ENCODE peak calls at places on chromosomes 11 and 22, in seven cellular contexts. One of them, this sample, is unnamed.
A peak's percentile ranks its signal among the peaks of the same experiment; 100 is the strongest.

GRCh38 chr22:19055801-19056200 is 66.4 kb downstream of the DGCR2 start:
- DNase-seq in GM06990: no peak
- DNase-seq in cardiac fibroblast: no peak
- DNase-seq in AG04450: no peak
- DNase-seq in astrocyte of the spinal cord: no peak
- DNase-seq in mucosa of descending colon: no peak
- DNase-seq in mammary epithelial cell: no peak
- DNase-seq in this sample: no peak

GRCh38 chr11:35006389-35007128 is 90.1 kb downstream of the PDHX start:
- DNase-seq in astrocyte of the spinal cord: peak; percentile 40
- DNase-seq in GM06990: peak; percentile 76
- DNase-seq in cardiac fibroblast: no peak
- DNase-seq in AG04450: no peak
- DNase-seq in mammary epithelial cell: no peak
- DNase-seq in mucosa of descending colon: no peak
- DNase-seq in this sample: peak; percentile 95

GRCh38 chr11:56909563-56909962 is 79.2 kb upstream of the OR5AK2 start:
- DNase-seq in GM06990: no peak
- DNase-seq in AG04450: no peak
- DNase-seq in mucosa of descending colon: no peak
- DNase-seq in astrocyte of the spinal cord: no peak
- DNase-seq in mammary epithelial cell: no peak
- DNase-seq in cardiac fibroblast: no peak
- DNase-seq in this sample: no peak

GRCh38 chr11:119363081-119363861 is 16.8 kb upstream of the MFRP start:
- DNase-seq in GM06990: no peak
- DNase-seq in cardiac fibroblast: no peak
- DNase-seq in astrocyte of the spinal cord: no peak
- DNase-seq in AG04450: no peak
- DNase-seq in mucosa of descending colon: no peak
- DNase-seq in mammary epithelial cell: no peak
- DNase-seq in this sample: no peak

GRCh38 chr22:29636751-29637150 is 33.3 kb downstream of the NF2 start:
- DNase-seq in mammary epithelial cell: no peak
- DNase-seq in mucosa of descending colon: no peak
- DNase-seq in cardiac fibroblast: no peak
- DNase-seq in astrocyte of the spinal cord: no peak
- DNase-seq in AG04450: no peak
- DNase-seq in GM06990: no peak
- DNase-seq in this sample: no peak

GRCh38 chr11:64170419-64170818 is 4.5 kb upstream of the MACROD1 start:
- DNase-seq in mucosa of descending colon: no peak
- DNase-seq in cardiac fibroblast: no peak
- DNase-seq in GM06990: no peak
- DNase-seq in AG04450: no peak
- DNase-seq in astrocyte of the spinal cord: no peak
- DNase-seq in mammary epithelial cell: no peak
- DNase-seq in this sample: no peak

GRCh38 chr11:122711362-122711761 is 55.8 kb downstream of the UBASH3B start:
- DNase-seq in mammary epithelial cell: peak; percentile 37
- DNase-seq in cardiac fibroblast: no peak
- DNase-seq in astrocyte of the spinal cord: no peak
- DNase-seq in mucosa of descending colon: no peak
- DNase-seq in AG04450: no peak
- DNase-seq in GM06990: no peak
- DNase-seq in this sample: no peak

GRCh38 chr22:21778705-21779363 is 43.2 kb upstream of the YPEL1 start:
- DNase-seq in astrocyte of the spinal cord: peak; percentile 86
- DNase-seq in mucosa of descending colon: no peak
- DNase-seq in cardiac fibroblast: peak; percentile 61
- DNase-seq in mammary epithelial cell: peak; percentile 14
- DNase-seq in AG04450: peak; percentile 59
- DNase-seq in GM06990: no peak
- DNase-seq in this sample: no peak

GRCh38 chr22:24440270-24440717 is 12.9 kb downstream of the ADORA2A start:
- DNase-seq in AG04450: no peak
- DNase-seq in astrocyte of the spinal cord: no peak
- DNase-seq in GM06990: no peak
- DNase-seq in mammary epithelial cell: no peak
- DNase-seq in cardiac fibroblast: no peak
- DNase-seq in mucosa of descending colon: no peak
- DNase-seq in this sample: no peak

GRCh38 chr11:45805305-45806071 is 539 bp downstream of the SLC35C1 start:
- DNase-seq in AG04450: no peak
- DNase-seq in mucosa of descending colon: no peak
- DNase-seq in GM06990: no peak
- DNase-seq in mammary epithelial cell: peak; percentile 52
- DNase-seq in cardiac fibroblast: peak; percentile 66
- DNase-seq in astrocyte of the spinal cord: peak; percentile 71
- DNase-seq in this sample: peak; percentile 23

GRCh38 chr22:28978863-28979799 is 82.5 kb downstream of the C22orf31 start:
- DNase-seq in cardiac fibroblast: no peak
- DNase-seq in mucosa of descending colon: no peak
- DNase-seq in astrocyte of the spinal cord: no peak
- DNase-seq in GM06990: no peak
- DNase-seq in mammary epithelial cell: no peak
- DNase-seq in AG04450: no peak
- DNase-seq in this sample: no peak

GRCh38 chr22:44452531-44453420 is 45.3 kb downstream of the RTL6 start:
- DNase-seq in mucosa of descending colon: no peak
- DNase-seq in cardiac fibroblast: no peak
- DNase-seq in GM06990: no peak
- DNase-seq in AG04450: no peak
- DNase-seq in astrocyte of the spinal cord: no peak
- DNase-seq in mammary epithelial cell: no peak
- DNase-seq in this sample: no peak

GRCh38 chr11:29438815-29439214 is 578.0 kb downstream of the KCNA4 start:
- DNase-seq in astrocyte of the spinal cord: no peak
- DNase-seq in GM06990: no peak
- DNase-seq in AG04450: no peak
- DNase-seq in cardiac fibroblast: no peak
- DNase-seq in mammary epithelial cell: no peak
- DNase-seq in mucosa of descending colon: no peak
- DNase-seq in this sample: no peak

GRCh38 chr11:29435421-29435820 is 581.4 kb downstream of the KCNA4 start:
- DNase-seq in cardiac fibroblast: peak; percentile 21
- DNase-seq in astrocyte of the spinal cord: peak; percentile 33
- DNase-seq in AG04450: no peak
- DNase-seq in mammary epithelial cell: no peak
- DNase-seq in GM06990: no peak
- DNase-seq in mucosa of descending colon: no peak
- DNase-seq in this sample: no peak

GRCh38 chr11:29432719-29433325 is 584.0 kb downstream of the KCNA4 start:
- DNase-seq in mucosa of descending colon: no peak
- DNase-seq in mammary epithelial cell: peak; percentile 5
- DNase-seq in GM06990: no peak
- DNase-seq in AG04450: no peak
- DNase-seq in cardiac fibroblast: peak; percentile 45
- DNase-seq in astrocyte of the spinal cord: peak; percentile 26
- DNase-seq in this sample: peak; percentile 2
- TF ChIP-seq CTCF in mucosa of descending colon: no peak
- TF ChIP-seq CTCF in mammary epithelial cell: peak; percentile 45
- TF ChIP-seq CTCF in GM06990: peak; percentile 44
- TF ChIP-seq CTCF in AG04450: peak; percentile 57
- TF ChIP-seq CTCF in cardiac fibroblast: peak; percentile 46
- TF ChIP-seq CTCF in astrocyte of the spinal cord: peak; percentile 48
- TF ChIP-seq CTCF in this sample: peak; percentile 28

GRCh38 chr22:49780992-49781782 is 46.5 kb downstream of the BRD1 start:
- DNase-seq in astrocyte of the spinal cord: no peak
- DNase-seq in AG04450: no peak
- DNase-seq in mammary epithelial cell: no peak
- DNase-seq in mucosa of descending colon: no peak
- DNase-seq in cardiac fibroblast: no peak
- DNase-seq in GM06990: no peak
- DNase-seq in this sample: no peak

GRCh38 chr22:49777569-49778250 is 50.0 kb downstream of the BRD1 start:
- DNase-seq in astrocyte of the spinal cord: no peak
- DNase-seq in mammary epithelial cell: no peak
- DNase-seq in mucosa of descending colon: no peak
- DNase-seq in cardiac fibroblast: no peak
- DNase-seq in GM06990: no peak
- DNase-seq in AG04450: no peak
- DNase-seq in this sample: no peak

GRCh38 chr22:49779226-49779625 is 48.4 kb downstream of the BRD1 start:
- DNase-seq in cardiac fibroblast: no peak
- DNase-seq in astrocyte of the spinal cord: no peak
- DNase-seq in mammary epithelial cell: no peak
- DNase-seq in AG04450: no peak
- DNase-seq in mucosa of descending colon: no peak
- DNase-seq in GM06990: no peak
- DNase-seq in this sample: no peak

GRCh38 chr22:49779853-49780271 is 47.8 kb downstream of the BRD1 start:
- DNase-seq in astrocyte of the spinal cord: no peak
- DNase-seq in mucosa of descending colon: no peak
- DNase-seq in GM06990: no peak
- DNase-seq in mammary epithelial cell: no peak
- DNase-seq in AG04450: no peak
- DNase-seq in cardiac fibroblast: no peak
- DNase-seq in this sample: no peak

GRCh38 chr22:49780281-49780991 is 47.2 kb downstream of the BRD1 start:
- DNase-seq in mammary epithelial cell: no peak
- DNase-seq in GM06990: no peak
- DNase-seq in cardiac fibroblast: peak; percentile 10
- DNase-seq in AG04450: no peak
- DNase-seq in mucosa of descending colon: no peak
- DNase-seq in astrocyte of the spinal cord: no peak
- DNase-seq in this sample: no peak
- TF ChIP-seq CTCF in mammary epithelial cell: no peak
- TF ChIP-seq CTCF in GM06990: no peak
- TF ChIP-seq CTCF in cardiac fibroblast: no peak
- TF ChIP-seq CTCF in AG04450: no peak
- TF ChIP-seq CTCF in mucosa of descending colon: no peak
- TF ChIP-seq CTCF in astrocyte of the spinal cord: no peak
- TF ChIP-seq CTCF in this sample: no peak

GRCh38 chr11:121152764-121153163 is 51.7 kb downstream of the TECTA start:
- DNase-seq in cardiac fibroblast: no peak
- DNase-seq in mammary epithelial cell: no peak
- DNase-seq in GM06990: no peak
- DNase-seq in mucosa of descending colon: no peak
- DNase-seq in AG04450: no peak
- DNase-seq in astrocyte of the spinal cord: no peak
- DNase-seq in this sample: no peak

GRCh38 chr11:121154473-121154872 is 53.4 kb downstream of the TECTA start:
- DNase-seq in mammary epithelial cell: no peak
- DNase-seq in astrocyte of the spinal cord: no peak
- DNase-seq in cardiac fibroblast: no peak
- DNase-seq in mucosa of descending colon: no peak
- DNase-seq in AG04450: no peak
- DNase-seq in GM06990: no peak
- DNase-seq in this sample: no peak

GRCh38 chr11:121157756-121158155 is 56.7 kb downstream of the TECTA start:
- DNase-seq in mucosa of descending colon: no peak
- DNase-seq in AG04450: no peak
- DNase-seq in GM06990: no peak
- DNase-seq in cardiac fibroblast: no peak
- DNase-seq in mammary epithelial cell: no peak
- DNase-seq in astrocyte of the spinal cord: no peak
- DNase-seq in this sample: no peak

DNA sequence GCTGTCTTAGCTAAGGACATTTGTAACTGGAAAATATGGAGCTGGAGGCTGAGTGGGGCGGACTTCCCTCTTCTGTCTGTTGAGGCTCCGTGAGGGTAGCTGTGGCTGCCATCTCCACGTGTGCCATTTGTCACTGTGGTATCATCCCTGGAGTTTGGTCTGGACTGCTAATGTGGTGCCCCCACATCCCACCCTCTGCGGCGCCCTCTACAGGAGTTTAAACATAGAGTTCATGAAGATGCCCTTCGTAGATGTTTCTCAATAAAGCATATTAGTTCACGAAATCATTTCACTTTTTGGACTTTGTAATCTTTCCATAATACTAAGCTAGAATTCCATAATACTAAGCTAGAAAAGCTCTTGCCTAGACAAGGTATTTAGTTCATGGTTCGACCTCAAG is 52.4 kb downstream of the TECTA start:
- DNase-seq in mucosa of descending colon: no peak
- DNase-seq in astrocyte of the spinal cord: no peak
- DNase-seq in cardiac fibroblast: no peak
- DNase-seq in mammary epithelial cell: no peak
- DNase-seq in GM06990: no peak
- DNase-seq in AG04450: no peak
- DNase-seq in this sample: no peak
- TF ChIP-seq CTCF in mucosa of descending colon: no peak
- TF ChIP-seq CTCF in astrocyte of the spinal cord: no peak
- TF ChIP-seq CTCF in cardiac fibroblast: no peak
- TF ChIP-seq CTCF in mammary epithelial cell: no peak
- TF ChIP-seq CTCF in GM06990: peak; percentile 17
- TF ChIP-seq CTCF in AG04450: no peak
- TF ChIP-seq CTCF in this sample: no peak

GRCh38 chr11:131866535-131867400 is 496.4 kb downstream of the NTM start:
- DNase-seq in AG04450: no peak
- DNase-seq in astrocyte of the spinal cord: no peak
- DNase-seq in mucosa of descending colon: no peak
- DNase-seq in mammary epithelial cell: no peak
- DNase-seq in GM06990: no peak
- DNase-seq in cardiac fibroblast: no peak
- DNase-seq in this sample: no peak

GRCh38 chr11:131865860-131866259 is 495.4 kb downstream of the NTM start:
- DNase-seq in astrocyte of the spinal cord: no peak
- DNase-seq in mucosa of descending colon: no peak
- DNase-seq in AG04450: no peak
- DNase-seq in mammary epithelial cell: no peak
- DNase-seq in cardiac fibroblast: no peak
- DNase-seq in GM06990: no peak
- DNase-seq in this sample: no peak

GRCh38 chr11:131870305-131870704 is 499.9 kb downstream of the NTM start:
- DNase-seq in astrocyte of the spinal cord: no peak
- DNase-seq in cardiac fibroblast: no peak
- DNase-seq in mucosa of descending colon: no peak
- DNase-seq in AG04450: no peak
- DNase-seq in GM06990: no peak
- DNase-seq in mammary epithelial cell: no peak
- DNase-seq in this sample: no peak

GRCh38 chr11:131868769-131869482 is 498.5 kb downstream of the NTM start:
- DNase-seq in mammary epithelial cell: no peak
- DNase-seq in mucosa of descending colon: no peak
- DNase-seq in AG04450: no peak
- DNase-seq in GM06990: no peak
- DNase-seq in cardiac fibroblast: no peak
- DNase-seq in astrocyte of the spinal cord: peak; percentile 24
- DNase-seq in this sample: no peak

DNA sequence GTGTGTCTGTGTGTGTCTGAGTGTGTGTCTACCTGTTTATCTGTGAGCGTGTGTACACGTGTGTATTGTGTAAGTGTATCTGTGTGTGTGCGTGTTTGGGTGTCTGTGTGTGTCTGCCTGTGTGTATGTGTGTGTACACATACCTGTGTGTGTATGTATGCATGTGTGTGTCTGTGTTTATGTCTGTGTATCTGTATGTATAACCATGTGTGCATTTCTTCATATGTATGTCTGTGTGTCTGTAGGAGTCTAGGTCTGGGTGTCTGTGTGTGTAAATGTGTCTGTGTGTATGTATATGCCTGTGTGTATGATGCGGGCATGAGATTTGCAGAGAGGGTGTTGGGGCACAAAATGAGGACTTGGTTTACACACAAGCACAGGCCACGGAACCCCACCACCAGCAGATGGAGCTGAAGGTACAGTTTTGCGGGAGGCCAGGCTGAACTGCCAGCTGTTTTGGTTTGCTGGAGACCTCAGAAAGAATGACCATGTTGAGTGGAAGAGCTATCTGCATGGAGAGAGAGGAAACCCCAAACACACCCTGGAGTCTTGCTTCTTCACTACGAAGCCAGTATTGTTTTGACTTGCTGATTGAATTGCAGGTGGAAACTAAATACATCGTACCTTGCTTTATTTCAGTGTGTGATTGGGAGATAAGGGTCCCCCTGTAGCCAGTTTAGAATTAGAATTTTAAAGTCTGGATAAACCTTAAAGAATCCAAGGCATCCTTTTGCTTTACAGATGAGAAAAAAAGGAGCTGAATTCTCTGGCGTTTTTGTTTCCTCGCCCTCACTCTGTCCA is 497.2 kb downstream of the NTM start:
- DNase-seq in astrocyte of the spinal cord: peak; percentile 91
- DNase-seq in AG04450: peak; percentile 81
- DNase-seq in mammary epithelial cell: peak; percentile 70
- DNase-seq in mucosa of descending colon: peak; percentile 66
- DNase-seq in GM06990: peak; percentile 37
- DNase-seq in cardiac fibroblast: peak; percentile 91
- DNase-seq in this sample: peak; percentile 81
- TF ChIP-seq CTCF in astrocyte of the spinal cord: peak; percentile 93
- TF ChIP-seq CTCF in AG04450: peak; percentile 97
- TF ChIP-seq CTCF in mammary epithelial cell: peak; percentile 98
- TF ChIP-seq CTCF in mucosa of descending colon: no peak
- TF ChIP-seq CTCF in GM06990: peak; percentile 86
- TF ChIP-seq CTCF in cardiac fibroblast: peak; percentile 94
- TF ChIP-seq CTCF in this sample: peak; percentile 89

This sample was measured in GM12865.